ENCODE peak calls at places on chromosomes 4 and X, in nine cellular contexts. One of them, this sample, is unnamed.

GRCh38 chrX:7261672-7262332 is 113.8 kb upstream of the PUDP start:
- DNase-seq in suprapubic skin: no peak
- DNase-seq in right lobe of liver: no peak
- DNase-seq in GM12892: peak; percentile 10
- DNase-seq in A172: no peak
- DNase-seq in head of caudate nucleus: no peak
- DNase-seq in SK-N-SH: no peak
- DNase-seq in stimulated activated CD4-positive, alpha-beta T cell treated with anti-CD3 and anti-CD28 coated beads, Interleukin-4, amount 100 ng/mL, for 4 hours: no peak
- DNase-seq in NCI-H1105 treated with DMSO at 0.1 percent for 48 hours: no peak
- DNase-seq in this sample: peak; percentile 4

GRCh38 chr4:5030152-5030668 is 11.0 kb upstream of the CYTL1 start:
- DNase-seq in right lobe of liver: no peak
- DNase-seq in SK-N-SH: no peak
- DNase-seq in GM12892: no peak
- DNase-seq in suprapubic skin: no peak
- DNase-seq in A172: no peak
- DNase-seq in NCI-H1105 treated with DMSO at 0.1 percent for 48 hours: no peak
- DNase-seq in stimulated activated CD4-positive, alpha-beta T cell treated with anti-CD3 and anti-CD28 coated beads, Interleukin-4, amount 100 ng/mL, for 4 hours: no peak
- DNase-seq in head of caudate nucleus: no peak
- DNase-seq in this sample: no peak

GRCh38 chrX:38275615-38276014 is 51.7 kb downstream of the RPGR start:
- DNase-seq in head of caudate nucleus: no peak
- DNase-seq in stimulated activated CD4-positive, alpha-beta T cell treated with anti-CD3 and anti-CD28 coated beads, Interleukin-4, amount 100 ng/mL, for 4 hours: no peak
- DNase-seq in suprapubic skin: no peak
- DNase-seq in GM12892: no peak
- DNase-seq in A172: peak; percentile 73
- DNase-seq in NCI-H1105 treated with DMSO at 0.1 percent for 48 hours: no peak
- DNase-seq in right lobe of liver: no peak
- DNase-seq in SK-N-SH: no peak
- DNase-seq in this sample: no peak

GRCh38 chr4:149353241-149353640 is 462.4 kb downstream of the IQCM start:
- DNase-seq in NCI-H1105 treated with DMSO at 0.1 percent for 48 hours: no peak
- DNase-seq in A172: peak; percentile 57
- DNase-seq in head of caudate nucleus: no peak
- DNase-seq in suprapubic skin: no peak
- DNase-seq in SK-N-SH: no peak
- DNase-seq in stimulated activated CD4-positive, alpha-beta T cell treated with anti-CD3 and anti-CD28 coated beads, Interleukin-4, amount 100 ng/mL, for 4 hours: no peak
- DNase-seq in GM12892: no peak
- DNase-seq in right lobe of liver: no peak
- DNase-seq in this sample: no peak

GRCh38 chr4:6710282-6710681 is 617 bp upstream of the MRFAP1L1 start:
- DNase-seq in right lobe of liver: no peak
- DNase-seq in A172: no peak
- DNase-seq in NCI-H1105 treated with DMSO at 0.1 percent for 48 hours: no peak
- DNase-seq in stimulated activated CD4-positive, alpha-beta T cell treated with anti-CD3 and anti-CD28 coated beads, Interleukin-4, amount 100 ng/mL, for 4 hours: no peak
- DNase-seq in GM12892: no peak
- DNase-seq in suprapubic skin: no peak
- DNase-seq in SK-N-SH: no peak
- DNase-seq in head of caudate nucleus: no peak
- DNase-seq in this sample: no peak

GRCh38 chrX:129939986-129940385 is 34.0 kb downstream of the UTP14A start:
- DNase-seq in suprapubic skin: no peak
- DNase-seq in head of caudate nucleus: no peak
- DNase-seq in right lobe of liver: no peak
- DNase-seq in GM12892: no peak
- DNase-seq in stimulated activated CD4-positive, alpha-beta T cell treated with anti-CD3 and anti-CD28 coated beads, Interleukin-4, amount 100 ng/mL, for 4 hours: no peak
- DNase-seq in NCI-H1105 treated with DMSO at 0.1 percent for 48 hours: peak; percentile 2
- DNase-seq in SK-N-SH: no peak
- DNase-seq in A172: no peak
- DNase-seq in this sample: no peak

GRCh38 chr4:137956256-137956655 is 285.9 kb downstream of the SLC7A11 start:
- DNase-seq in right lobe of liver: no peak
- DNase-seq in SK-N-SH: no peak
- DNase-seq in GM12892: no peak
- DNase-seq in NCI-H1105 treated with DMSO at 0.1 percent for 48 hours: no peak
- DNase-seq in suprapubic skin: no peak
- DNase-seq in A172: no peak
- DNase-seq in head of caudate nucleus: no peak
- DNase-seq in stimulated activated CD4-positive, alpha-beta T cell treated with anti-CD3 and anti-CD28 coated beads, Interleukin-4, amount 100 ng/mL, for 4 hours: no peak
- DNase-seq in this sample: no peak

GRCh38 chr4:7087036-7087435 is 19.2 kb upstream of the GRPEL1 start:
- DNase-seq in SK-N-SH: no peak
- DNase-seq in suprapubic skin: no peak
- DNase-seq in A172: no peak
- DNase-seq in right lobe of liver: no peak
- DNase-seq in NCI-H1105 treated with DMSO at 0.1 percent for 48 hours: no peak
- DNase-seq in stimulated activated CD4-positive, alpha-beta T cell treated with anti-CD3 and anti-CD28 coated beads, Interleukin-4, amount 100 ng/mL, for 4 hours: no peak
- DNase-seq in GM12892: no peak
- DNase-seq in head of caudate nucleus: no peak
- DNase-seq in this sample: no peak

GRCh38 chrX:105307762-105308161 is 87.3 kb upstream of the TEX13A start:
- DNase-seq in A172: no peak
- DNase-seq in stimulated activated CD4-positive, alpha-beta T cell treated with anti-CD3 and anti-CD28 coated beads, Interleukin-4, amount 100 ng/mL, for 4 hours: no peak
- DNase-seq in suprapubic skin: no peak
- DNase-seq in right lobe of liver: no peak
- DNase-seq in head of caudate nucleus: no peak
- DNase-seq in NCI-H1105 treated with DMSO at 0.1 percent for 48 hours: no peak
- DNase-seq in SK-N-SH: no peak
- DNase-seq in GM12892: no peak
- DNase-seq in this sample: no peak

GRCh38 chr4:56821394-56822263 is at the start of gene SPINK2:
- DNase-seq in right lobe of liver: peak; percentile 57
- DNase-seq in NCI-H1105 treated with DMSO at 0.1 percent for 48 hours: peak; percentile 51
- DNase-seq in GM12892: peak; percentile 37
- DNase-seq in SK-N-SH: peak; percentile 88
- DNase-seq in stimulated activated CD4-positive, alpha-beta T cell treated with anti-CD3 and anti-CD28 coated beads, Interleukin-4, amount 100 ng/mL, for 4 hours: peak; percentile 68
- DNase-seq in head of caudate nucleus: peak; percentile 25
- DNase-seq in suprapubic skin: no peak
- DNase-seq in A172: no peak
- DNase-seq in this sample: peak; percentile 56

GRCh38 chr4:41362647-41363383 is 106.1 kb downstream of the UCHL1 start:
- DNase-seq in A172: no peak
- DNase-seq in right lobe of liver: no peak
- DNase-seq in GM12892: no peak
- DNase-seq in head of caudate nucleus: peak; percentile 47
- DNase-seq in SK-N-SH: no peak
- DNase-seq in NCI-H1105 treated with DMSO at 0.1 percent for 48 hours: no peak
- DNase-seq in stimulated activated CD4-positive, alpha-beta T cell treated with anti-CD3 and anti-CD28 coated beads, Interleukin-4, amount 100 ng/mL, for 4 hours: no peak
- DNase-seq in suprapubic skin: no peak
- DNase-seq in this sample: no peak

GRCh38 chrX:8748855-8749254 is 16.9 kb upstream of the ANOS1 start:
- DNase-seq in GM12892: no peak
- DNase-seq in head of caudate nucleus: peak; percentile 32
- DNase-seq in stimulated activated CD4-positive, alpha-beta T cell treated with anti-CD3 and anti-CD28 coated beads, Interleukin-4, amount 100 ng/mL, for 4 hours: no peak
- DNase-seq in right lobe of liver: no peak
- DNase-seq in suprapubic skin: no peak
- DNase-seq in SK-N-SH: peak; percentile 47
- DNase-seq in NCI-H1105 treated with DMSO at 0.1 percent for 48 hours: peak; percentile 19
- DNase-seq in A172: peak; percentile 32
- DNase-seq in this sample: no peak

GRCh38 chrX:8090482-8090881 is 80.6 kb downstream of the VCX2 start:
- DNase-seq in A172: no peak
- DNase-seq in right lobe of liver: no peak
- DNase-seq in SK-N-SH: no peak
- DNase-seq in suprapubic skin: no peak
- DNase-seq in head of caudate nucleus: no peak
- DNase-seq in GM12892: no peak
- DNase-seq in stimulated activated CD4-positive, alpha-beta T cell treated with anti-CD3 and anti-CD28 coated beads, Interleukin-4, amount 100 ng/mL, for 4 hours: no peak
- DNase-seq in NCI-H1105 treated with DMSO at 0.1 percent for 48 hours: no peak
- DNase-seq in this sample: no peak

GRCh38 chrX:2609431-2610238 is 81.5 kb upstream of the CD99 start:
- DNase-seq in suprapubic skin: no peak
- DNase-seq in SK-N-SH: no peak
- DNase-seq in head of caudate nucleus: no peak
- DNase-seq in stimulated activated CD4-positive, alpha-beta T cell treated with anti-CD3 and anti-CD28 coated beads, Interleukin-4, amount 100 ng/mL, for 4 hours: no peak
- DNase-seq in A172: peak; percentile 45
- DNase-seq in NCI-H1105 treated with DMSO at 0.1 percent for 48 hours: no peak
- DNase-seq in GM12892: no peak
- DNase-seq in right lobe of liver: no peak
- DNase-seq in this sample: peak; percentile 19

GRCh38 chr4:173527103-173527876 is 2.7 kb downstream of the HAND2 start:
- DNase-seq in A172: no peak
- DNase-seq in GM12892: no peak
- DNase-seq in stimulated activated CD4-positive, alpha-beta T cell treated with anti-CD3 and anti-CD28 coated beads, Interleukin-4, amount 100 ng/mL, for 4 hours: no peak
- DNase-seq in SK-N-SH: no peak
- DNase-seq in head of caudate nucleus: no peak
- DNase-seq in right lobe of liver: no peak
- DNase-seq in NCI-H1105 treated with DMSO at 0.1 percent for 48 hours: no peak
- DNase-seq in suprapubic skin: no peak
- DNase-seq in this sample: no peak

GRCh38 chr4:156294577-156294976 is 340.9 kb upstream of the CTSO start:
- DNase-seq in head of caudate nucleus: peak; percentile 9
- DNase-seq in suprapubic skin: no peak
- DNase-seq in A172: peak; percentile 89
- DNase-seq in SK-N-SH: peak; percentile 6
- DNase-seq in NCI-H1105 treated with DMSO at 0.1 percent for 48 hours: peak; percentile 64
- DNase-seq in stimulated activated CD4-positive, alpha-beta T cell treated with anti-CD3 and anti-CD28 coated beads, Interleukin-4, amount 100 ng/mL, for 4 hours: no peak
- DNase-seq in GM12892: no peak
- DNase-seq in right lobe of liver: no peak
- DNase-seq in this sample: no peak

GRCh38 chrX:57964975-57965374 is 54.7 kb upstream of the ZXDA start:
- DNase-seq in head of caudate nucleus: no peak
- DNase-seq in suprapubic skin: no peak
- DNase-seq in NCI-H1105 treated with DMSO at 0.1 percent for 48 hours: no peak
- DNase-seq in right lobe of liver: no peak
- DNase-seq in A172: no peak
- DNase-seq in GM12892: no peak
- DNase-seq in stimulated activated CD4-positive, alpha-beta T cell treated with anti-CD3 and anti-CD28 coated beads, Interleukin-4, amount 100 ng/mL, for 4 hours: no peak
- DNase-seq in SK-N-SH: no peak
- DNase-seq in this sample: no peak

GRCh38 chr4:169593050-169593449 is 19.3 kb downstream of the NEK1 start:
- DNase-seq in SK-N-SH: no peak
- DNase-seq in A172: no peak
- DNase-seq in head of caudate nucleus: no peak
- DNase-seq in GM12892: no peak
- DNase-seq in right lobe of liver: no peak
- DNase-seq in stimulated activated CD4-positive, alpha-beta T cell treated with anti-CD3 and anti-CD28 coated beads, Interleukin-4, amount 100 ng/mL, for 4 hours: no peak
- DNase-seq in suprapubic skin: no peak
- DNase-seq in NCI-H1105 treated with DMSO at 0.1 percent for 48 hours: no peak
- DNase-seq in this sample: no peak

GRCh38 chr4:107736924-107737448 is 17.0 kb upstream of the PAPSS1 start:
- DNase-seq in GM12892: no peak
- DNase-seq in NCI-H1105 treated with DMSO at 0.1 percent for 48 hours: peak; percentile 26
- DNase-seq in SK-N-SH: peak; percentile 45
- DNase-seq in right lobe of liver: no peak
- DNase-seq in A172: peak; percentile 31
- DNase-seq in stimulated activated CD4-positive, alpha-beta T cell treated with anti-CD3 and anti-CD28 coated beads, Interleukin-4, amount 100 ng/mL, for 4 hours: peak; percentile 15
- DNase-seq in head of caudate nucleus: peak; percentile 37
- DNase-seq in suprapubic skin: no peak
- DNase-seq in this sample: peak; percentile 28

GRCh38 chrX:26845051-26845450 is 618.1 kb downstream of the PPP4R3C start:
- DNase-seq in A172: peak; percentile 68
- DNase-seq in GM12892: no peak
- DNase-seq in NCI-H1105 treated with DMSO at 0.1 percent for 48 hours: no peak
- DNase-seq in stimulated activated CD4-positive, alpha-beta T cell treated with anti-CD3 and anti-CD28 coated beads, Interleukin-4, amount 100 ng/mL, for 4 hours: no peak
- DNase-seq in suprapubic skin: no peak
- DNase-seq in SK-N-SH: no peak
- DNase-seq in head of caudate nucleus: no peak
- DNase-seq in right lobe of liver: no peak
- DNase-seq in this sample: no peak

GRCh38 chr4:132330994-132331393 is 818.1 kb upstream of the PCDH10 start:
- DNase-seq in NCI-H1105 treated with DMSO at 0.1 percent for 48 hours: no peak
- DNase-seq in right lobe of liver: no peak
- DNase-seq in suprapubic skin: no peak
- DNase-seq in head of caudate nucleus: no peak
- DNase-seq in GM12892: no peak
- DNase-seq in SK-N-SH: no peak
- DNase-seq in A172: no peak
- DNase-seq in stimulated activated CD4-positive, alpha-beta T cell treated with anti-CD3 and anti-CD28 coated beads, Interleukin-4, amount 100 ng/mL, for 4 hours: no peak
- DNase-seq in this sample: no peak

GRCh38 chrX:150446151-150446550 is 83.0 kb downstream of the MAMLD1 start:
- DNase-seq in NCI-H1105 treated with DMSO at 0.1 percent for 48 hours: no peak
- DNase-seq in GM12892: no peak
- DNase-seq in head of caudate nucleus: no peak
- DNase-seq in SK-N-SH: no peak
- DNase-seq in right lobe of liver: no peak
- DNase-seq in A172: no peak
- DNase-seq in suprapubic skin: no peak
- DNase-seq in stimulated activated CD4-positive, alpha-beta T cell treated with anti-CD3 and anti-CD28 coated beads, Interleukin-4, amount 100 ng/mL, for 4 hours: no peak
- DNase-seq in this sample: no peak

GRCh38 chr4:156169011-156169410 is 215.3 kb upstream of the CTSO start:
- DNase-seq in suprapubic skin: no peak
- DNase-seq in NCI-H1105 treated with DMSO at 0.1 percent for 48 hours: peak; percentile 13
- DNase-seq in head of caudate nucleus: no peak
- DNase-seq in GM12892: no peak
- DNase-seq in stimulated activated CD4-positive, alpha-beta T cell treated with anti-CD3 and anti-CD28 coated beads, Interleukin-4, amount 100 ng/mL, for 4 hours: no peak
- DNase-seq in right lobe of liver: no peak
- DNase-seq in A172: peak; percentile 65
- DNase-seq in SK-N-SH: no peak
- DNase-seq in this sample: no peak

GRCh38 chrX:126167560-126167959 is 1.5 kb upstream of the DCAF12L2 start:
- DNase-seq in GM12892: no peak
- DNase-seq in NCI-H1105 treated with DMSO at 0.1 percent for 48 hours: no peak
- DNase-seq in stimulated activated CD4-positive, alpha-beta T cell treated with anti-CD3 and anti-CD28 coated beads, Interleukin-4, amount 100 ng/mL, for 4 hours: no peak
- DNase-seq in A172: no peak
- DNase-seq in head of caudate nucleus: no peak
- DNase-seq in suprapubic skin: no peak
- DNase-seq in right lobe of liver: no peak
- DNase-seq in SK-N-SH: no peak
- DNase-seq in this sample: no peak

GRCh38 chr4:168421671-168422070 is 58.6 kb downstream of the DDX60L start:
- DNase-seq in NCI-H1105 treated with DMSO at 0.1 percent for 48 hours: no peak
- DNase-seq in head of caudate nucleus: no peak
- DNase-seq in SK-N-SH: no peak
- DNase-seq in GM12892: no peak
- DNase-seq in suprapubic skin: no peak
- DNase-seq in A172: peak; percentile 68
- DNase-seq in stimulated activated CD4-positive, alpha-beta T cell treated with anti-CD3 and anti-CD28 coated beads, Interleukin-4, amount 100 ng/mL, for 4 hours: no peak
- DNase-seq in right lobe of liver: no peak
- DNase-seq in this sample: no peak

GRCh38 chr4:186900232-186900900 is 176.7 kb upstream of the FAT1 start:
- DNase-seq in A172: peak; percentile 77
- DNase-seq in right lobe of liver: no peak
- DNase-seq in head of caudate nucleus: no peak
- DNase-seq in GM12892: no peak
- DNase-seq in NCI-H1105 treated with DMSO at 0.1 percent for 48 hours: no peak
- DNase-seq in stimulated activated CD4-positive, alpha-beta T cell treated with anti-CD3 and anti-CD28 coated beads, Interleukin-4, amount 100 ng/mL, for 4 hours: no peak
- DNase-seq in SK-N-SH: no peak
- DNase-seq in suprapubic skin: no peak
- DNase-seq in this sample: no peak

GRCh38 chr4:186021461-186022167 is 47.3 kb upstream of the TLR3 start:
- DNase-seq in A172: no peak
- DNase-seq in right lobe of liver: no peak
- DNase-seq in NCI-H1105 treated with DMSO at 0.1 percent for 48 hours: no peak
- DNase-seq in head of caudate nucleus: peak; percentile 68
- DNase-seq in GM12892: no peak
- DNase-seq in SK-N-SH: peak; percentile 82
- DNase-seq in stimulated activated CD4-positive, alpha-beta T cell treated with anti-CD3 and anti-CD28 coated beads, Interleukin-4, amount 100 ng/mL, for 4 hours: no peak
- DNase-seq in suprapubic skin: no peak
- DNase-seq in this sample: no peak

GRCh38 chr4:105875233-105875632 is 20.0 kb upstream of the NPNT start:
- DNase-seq in right lobe of liver: no peak
- DNase-seq in GM12892: no peak
- DNase-seq in SK-N-SH: no peak
- DNase-seq in NCI-H1105 treated with DMSO at 0.1 percent for 48 hours: no peak
- DNase-seq in stimulated activated CD4-positive, alpha-beta T cell treated with anti-CD3 and anti-CD28 coated beads, Interleukin-4, amount 100 ng/mL, for 4 hours: no peak
- DNase-seq in head of caudate nucleus: no peak
- DNase-seq in suprapubic skin: no peak
- DNase-seq in A172: no peak
- DNase-seq in this sample: no peak

GRCh38 chrX:153934473-153935325 is at the start of gene NAA10:
- DNase-seq in SK-N-SH: peak; percentile 98
- DNase-seq in A172: peak; percentile 55
- DNase-seq in stimulated activated CD4-positive, alpha-beta T cell treated with anti-CD3 and anti-CD28 coated beads, Interleukin-4, amount 100 ng/mL, for 4 hours: peak; percentile 66
- DNase-seq in right lobe of liver: peak; percentile 84
- DNase-seq in suprapubic skin: peak; percentile 72
- DNase-seq in head of caudate nucleus: peak; percentile 55
- DNase-seq in NCI-H1105 treated with DMSO at 0.1 percent for 48 hours: peak; percentile 80
- DNase-seq in GM12892: peak; percentile 97
- DNase-seq in this sample: peak; percentile 90

GRCh38 chrX:65750674-65751469 is 83.4 kb downstream of the MSN start:
- DNase-seq in suprapubic skin: no peak
- DNase-seq in head of caudate nucleus: no peak
- DNase-seq in right lobe of liver: no peak
- DNase-seq in A172: no peak
- DNase-seq in NCI-H1105 treated with DMSO at 0.1 percent for 48 hours: no peak
- DNase-seq in GM12892: no peak
- DNase-seq in stimulated activated CD4-positive, alpha-beta T cell treated with anti-CD3 and anti-CD28 coated beads, Interleukin-4, amount 100 ng/mL, for 4 hours: no peak
- DNase-seq in SK-N-SH: no peak
- DNase-seq in this sample: peak; percentile 16

GRCh38 chr4:101856149-101856548 is 65.6 kb downstream of the BANK1 start:
- DNase-seq in stimulated activated CD4-positive, alpha-beta T cell treated with anti-CD3 and anti-CD28 coated beads, Interleukin-4, amount 100 ng/mL, for 4 hours: no peak
- DNase-seq in A172: no peak
- DNase-seq in GM12892: no peak
- DNase-seq in SK-N-SH: no peak
- DNase-seq in right lobe of liver: no peak
- DNase-seq in head of caudate nucleus: no peak
- DNase-seq in suprapubic skin: no peak
- DNase-seq in NCI-H1105 treated with DMSO at 0.1 percent for 48 hours: no peak
- DNase-seq in this sample: no peak

This sample was measured in GM19239.